ENCODE peak calls at places on chromosomes 4 and X, in five cellular contexts. One of them, this sample, is unnamed.

GRCh38 chr4:10008208-10009005 is 12.9 kb downstream of the SLC2A9 start:
- DNase-seq in A549: no peak
- DNase-seq in fibroblast of villous mesenchyme: no peak
- DNase-seq in spleen: no peak
- DNase-seq in stomach: no peak
- DNase-seq in this sample: peak; percentile 60

GRCh38 chrX:154484255-154485149 is 1.9 kb downstream of the UBL4A start:
- DNase-seq in A549: peak; percentile 33
- DNase-seq in fibroblast of villous mesenchyme: no peak
- DNase-seq in spleen: peak; percentile 61
- DNase-seq in stomach: no peak
- DNase-seq in this sample: peak; percentile 10

GRCh38 chr4:113397114-113397701 is 347.8 kb downstream of the ANK2 start:
- DNase-seq in A549: no peak
- DNase-seq in fibroblast of villous mesenchyme: peak; percentile 54
- DNase-seq in spleen: no peak
- DNase-seq in stomach: no peak
- DNase-seq in this sample: peak; percentile 78

GRCh38 chrX:43969504-43970501 is 3.4 kb downstream of the NDP start:
- DNase-seq in A549: peak; percentile 2
- DNase-seq in fibroblast of villous mesenchyme: peak; percentile 43
- DNase-seq in spleen: no peak
- DNase-seq in stomach: no peak
- DNase-seq in this sample: peak; percentile 45

GRCh38 chr4:136680271-136680670 is 852.0 kb downstream of the PCDH18 start:
- DNase-seq in A549: no peak
- DNase-seq in fibroblast of villous mesenchyme: no peak
- DNase-seq in spleen: no peak
- DNase-seq in stomach: no peak
- DNase-seq in this sample: peak; percentile 37

GRCh38 chrX:43909159-43909558 is 26.9 kb upstream of the MAOB start:
- DNase-seq in A549: no peak
- DNase-seq in fibroblast of villous mesenchyme: no peak
- DNase-seq in spleen: no peak
- DNase-seq in stomach: no peak
- DNase-seq in this sample: no peak

GRCh38 chr4:187562345-187562744 is 433.2 kb upstream of the ZFP42 start:
- DNase-seq in A549: no peak
- DNase-seq in fibroblast of villous mesenchyme: no peak
- DNase-seq in spleen: no peak
- DNase-seq in stomach: no peak
- DNase-seq in this sample: no peak

GRCh38 chrX:18010251-18010650 is 149.2 kb upstream of the RAI2 start:
- DNase-seq in A549: peak; percentile 1
- DNase-seq in fibroblast of villous mesenchyme: no peak
- DNase-seq in spleen: no peak
- DNase-seq in stomach: no peak
- DNase-seq in this sample: no peak

GRCh38 chr4:85457752-85458467 is 17.0 kb upstream of the ARHGAP24 start:
- DNase-seq in A549: no peak
- DNase-seq in fibroblast of villous mesenchyme: peak; percentile 62
- DNase-seq in spleen: no peak
- DNase-seq in stomach: no peak
- DNase-seq in this sample: no peak

GRCh38 chrX:69150294-69150960 is 14.8 kb downstream of the PJA1 start:
- DNase-seq in A549: peak; percentile 18
- DNase-seq in fibroblast of villous mesenchyme: no peak
- DNase-seq in spleen: peak; percentile 61
- DNase-seq in stomach: no peak
- DNase-seq in this sample: no peak

GRCh38 chrX:64093761-64094160 is 111.7 kb downstream of the AMER1 start:
- DNase-seq in A549: peak; percentile 0
- DNase-seq in fibroblast of villous mesenchyme: no peak
- DNase-seq in spleen: no peak
- DNase-seq in stomach: no peak
- DNase-seq in this sample: peak; percentile 16

GRCh38 chr4:82431831-82432230 is 1.4 kb downstream of the ENOPH1 start:
- DNase-seq in A549: no peak
- DNase-seq in fibroblast of villous mesenchyme: no peak
- DNase-seq in spleen: no peak
- DNase-seq in stomach: no peak
- DNase-seq in this sample: no peak

GRCh38 chr4:171812377-171813194 is 618 bp upstream of the GALNTL6 start:
- DNase-seq in A549: peak; percentile 8
- DNase-seq in fibroblast of villous mesenchyme: no peak
- DNase-seq in spleen: peak; percentile 82
- DNase-seq in stomach: no peak
- DNase-seq in this sample: no peak

GRCh38 chr4:17029432-17029831 is 131.0 kb upstream of the LDB2 start:
- DNase-seq in A549: no peak
- DNase-seq in fibroblast of villous mesenchyme: no peak
- DNase-seq in spleen: no peak
- DNase-seq in stomach: no peak
- DNase-seq in this sample: no peak

GRCh38 chrX:136849395-136849794 is 31.1 kb downstream of the RBMX start:
- DNase-seq in A549: no peak
- DNase-seq in fibroblast of villous mesenchyme: no peak
- DNase-seq in spleen: no peak
- DNase-seq in stomach: no peak
- DNase-seq in this sample: no peak

GRCh38 chr4:103410401-103410800 is 212.3 kb upstream of the CENPE start:
- DNase-seq in A549: no peak
- DNase-seq in fibroblast of villous mesenchyme: no peak
- DNase-seq in spleen: no peak
- DNase-seq in stomach: no peak
- DNase-seq in this sample: no peak

GRCh38 chr4:1447676-1448588 is 41.7 kb upstream of the NKX1-1 start:
- DNase-seq in A549: no peak
- DNase-seq in fibroblast of villous mesenchyme: no peak
- DNase-seq in spleen: no peak
- DNase-seq in stomach: peak; percentile 17
- DNase-seq in this sample: no peak

GRCh38 chr4:1725521-1725920 is 4.2 kb downstream of the TACC3 start:
- DNase-seq in A549: no peak
- DNase-seq in fibroblast of villous mesenchyme: no peak
- DNase-seq in spleen: peak; percentile 76
- DNase-seq in stomach: no peak
- DNase-seq in this sample: no peak

GRCh38 chr4:118997601-118998000 is 108.9 kb downstream of the SYNPO2 start:
- DNase-seq in A549: no peak
- DNase-seq in fibroblast of villous mesenchyme: peak; percentile 44
- DNase-seq in spleen: no peak
- DNase-seq in stomach: no peak
- DNase-seq in this sample: no peak
- H3K4me3 ChIP-seq in A549: no peak overlapping the region
- H3K4me3 ChIP-seq in fibroblast of villous mesenchyme: no peak overlapping the region
- H3K4me3 ChIP-seq in spleen: no peak overlapping the region
- H3K4me3 ChIP-seq in stomach: no peak overlapping the region
- H3K4me3 ChIP-seq in this sample: no peak overlapping the region

GRCh38 chr4:76435689-76436176 is 704 bp downstream of the SHROOM3 start:
- DNase-seq in A549: no peak
- DNase-seq in fibroblast of villous mesenchyme: no peak
- DNase-seq in spleen: no peak
- DNase-seq in stomach: no peak
- DNase-seq in this sample: no peak

GRCh38 chr4:76429636-76430035 is 5.4 kb upstream of the SHROOM3 start:
- DNase-seq in A549: no peak
- DNase-seq in fibroblast of villous mesenchyme: no peak
- DNase-seq in spleen: no peak
- DNase-seq in stomach: no peak
- DNase-seq in this sample: no peak

GRCh38 chr4:76434901-76435688 is at the start of gene SHROOM3:
- DNase-seq in A549: no peak
- DNase-seq in fibroblast of villous mesenchyme: peak; percentile 3
- DNase-seq in spleen: no peak
- DNase-seq in stomach: no peak
- DNase-seq in this sample: no peak

GRCh38 chr4:76426272-76426671 is 5.3 kb upstream of the CCDC158 start:
- DNase-seq in A549: peak; percentile 7
- DNase-seq in fibroblast of villous mesenchyme: no peak
- DNase-seq in spleen: no peak
- DNase-seq in stomach: no peak
- DNase-seq in this sample: no peak

DNA sequence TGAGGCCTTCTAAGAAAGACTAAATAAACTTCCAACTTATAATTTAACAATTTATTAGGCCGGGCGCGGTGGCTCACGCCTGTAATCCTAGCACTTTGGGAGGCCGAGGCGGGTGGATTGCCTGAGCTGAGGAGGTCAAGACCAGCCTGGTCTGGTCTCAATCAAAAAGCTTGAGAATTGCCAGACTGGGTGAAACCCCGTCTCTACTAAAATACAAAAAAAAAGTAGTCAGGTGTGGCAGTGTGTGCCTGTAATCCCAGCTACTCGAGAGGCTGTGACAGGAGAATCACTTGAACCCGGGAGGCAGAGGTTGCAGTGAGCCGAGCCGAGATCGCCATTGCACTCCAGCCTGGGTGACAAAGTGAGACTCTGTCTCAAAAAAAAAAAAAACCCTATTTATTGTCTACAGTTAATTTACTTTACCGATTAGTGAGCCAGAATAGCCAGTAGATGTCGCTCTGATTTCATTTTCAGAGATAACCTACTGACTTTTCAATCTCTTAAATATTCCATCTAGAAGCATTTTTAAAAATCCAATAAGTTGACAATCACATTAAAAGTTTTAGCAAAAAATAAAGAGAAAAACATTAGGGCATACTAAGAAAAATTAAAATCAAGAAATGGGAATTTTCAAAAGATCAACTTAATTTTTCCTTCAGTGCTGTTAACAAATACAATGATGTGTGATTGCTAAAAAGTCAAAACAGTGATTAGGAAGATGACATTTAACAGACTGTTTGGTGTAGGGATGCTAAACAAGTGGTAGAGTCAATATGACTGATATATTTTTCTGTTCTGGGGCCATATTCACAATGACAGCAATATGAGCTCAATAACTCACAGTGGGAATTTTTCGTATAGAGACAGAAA is 4.3 kb upstream of the SHROOM3 start:
- DNase-seq in A549: peak; percentile 33
- DNase-seq in fibroblast of villous mesenchyme: peak; percentile 61
- DNase-seq in spleen: no peak
- DNase-seq in stomach: no peak
- DNase-seq in this sample: peak; percentile 77
- TF ChIP-seq CTCF in A549: peak; percentile 72
- TF ChIP-seq CTCF in fibroblast of villous mesenchyme: peak; percentile 66
- TF ChIP-seq CTCF in spleen: peak; percentile 53
- TF ChIP-seq CTCF in stomach: no peak
- TF ChIP-seq CTCF in this sample: peak; percentile 57

DNA sequence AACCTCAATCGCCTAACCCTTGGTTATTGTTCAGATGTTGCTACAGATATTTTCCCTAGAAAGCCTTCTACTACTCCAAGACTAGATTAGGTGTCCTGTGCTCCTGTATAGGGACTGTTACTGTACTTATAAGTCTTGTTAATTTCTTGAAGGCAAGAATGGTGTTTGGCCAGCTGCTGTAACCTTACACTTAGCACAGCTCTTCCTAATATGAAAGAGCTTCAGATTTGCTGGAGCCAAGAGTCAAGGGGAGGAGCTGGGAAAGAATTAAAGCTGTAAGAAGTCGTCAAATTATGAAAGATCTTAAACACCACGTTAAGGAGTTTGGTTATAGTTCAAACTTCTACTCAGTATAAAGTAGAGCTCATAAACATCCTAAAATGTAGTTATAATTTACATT is 245.9 kb upstream of the TLL1 start:
- DNase-seq in A549: no peak
- DNase-seq in fibroblast of villous mesenchyme: no peak
- DNase-seq in spleen: no peak
- DNase-seq in stomach: no peak
- DNase-seq in this sample: no peak
- H3K4me3 ChIP-seq in A549: no peak overlapping the region
- H3K4me3 ChIP-seq in fibroblast of villous mesenchyme: no peak overlapping the region
- H3K4me3 ChIP-seq in spleen: peak overlapping the region; percentile 12
- H3K4me3 ChIP-seq in stomach: no peak overlapping the region
- H3K4me3 ChIP-seq in this sample: no peak overlapping the region

GRCh38 chr4:73434311-73434710 is 1.7 kb upstream of the AFP start:
- DNase-seq in A549: peak; percentile 7
- DNase-seq in fibroblast of villous mesenchyme: peak; percentile 13
- DNase-seq in spleen: no peak
- DNase-seq in stomach: no peak
- DNase-seq in this sample: peak; percentile 38
- TF ChIP-seq CTCF in A549: peak; percentile 10
- TF ChIP-seq CTCF in fibroblast of villous mesenchyme: peak; percentile 65
- TF ChIP-seq CTCF in spleen: peak; percentile 39
- TF ChIP-seq CTCF in stomach: no peak
- TF ChIP-seq CTCF in this sample: peak; percentile 59

GRCh38 chr4:87971866-87972265 is 3.6 kb upstream of the SPP1 start:
- DNase-seq in A549: no peak
- DNase-seq in fibroblast of villous mesenchyme: no peak
- DNase-seq in spleen: no peak
- DNase-seq in stomach: no peak
- DNase-seq in this sample: no peak

GRCh38 chr4:87975466-87975865 is at the start of gene SPP1:
- DNase-seq in A549: peak; percentile 76
- DNase-seq in fibroblast of villous mesenchyme: no peak
- DNase-seq in spleen: peak; percentile 50
- DNase-seq in stomach: no peak
- DNase-seq in this sample: no peak

GRCh38 chr4:87977521-87978278 is 2.2 kb downstream of the SPP1 start:
- DNase-seq in A549: no peak
- DNase-seq in fibroblast of villous mesenchyme: no peak
- DNase-seq in spleen: no peak
- DNase-seq in stomach: no peak
- DNase-seq in this sample: no peak

GRCh38 chr4:87973283-87974169 is 2.0 kb upstream of the SPP1 start:
- DNase-seq in A549: peak; percentile 70
- DNase-seq in fibroblast of villous mesenchyme: peak; percentile 88
- DNase-seq in spleen: peak; percentile 66
- DNase-seq in stomach: peak; percentile 45
- DNase-seq in this sample: peak; percentile 65

DNA sequence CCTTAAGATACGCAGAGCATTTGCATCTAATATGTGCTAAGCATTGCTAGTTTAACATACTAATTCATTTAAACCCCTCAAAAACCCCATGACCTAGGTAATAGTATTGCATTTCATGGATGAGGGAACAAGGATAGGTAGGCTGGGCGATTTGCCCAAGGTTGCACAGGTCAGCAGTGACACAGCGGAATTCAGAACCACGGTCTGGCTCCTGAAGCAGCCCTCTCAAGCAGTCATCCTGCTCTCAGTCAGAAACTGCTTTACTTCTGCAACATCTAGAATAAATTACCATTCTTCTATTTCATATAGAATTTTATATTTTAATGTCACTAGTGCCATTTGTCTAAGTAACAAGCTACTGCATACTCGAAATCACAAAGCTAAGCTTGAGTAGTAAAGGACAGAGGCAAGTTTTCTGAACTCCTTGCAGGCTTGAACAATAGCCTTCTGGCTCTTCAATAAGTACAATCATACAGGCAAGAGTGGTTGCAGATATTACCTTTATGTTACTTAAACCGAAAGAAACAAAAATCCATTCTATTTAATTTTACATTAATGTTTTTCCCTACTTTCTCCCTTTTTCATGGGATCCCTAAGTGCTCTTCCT is 555 bp upstream of the SPP1 start:
- DNase-seq in A549: peak; percentile 65
- DNase-seq in fibroblast of villous mesenchyme: no peak
- DNase-seq in spleen: peak; percentile 51
- DNase-seq in stomach: no peak
- DNase-seq in this sample: no peak
- H3K4me3 ChIP-seq in A549: peak overlapping the region; percentile 45
- H3K4me3 ChIP-seq in fibroblast of villous mesenchyme: no peak overlapping the region
- H3K4me3 ChIP-seq in spleen: no peak overlapping the region
- H3K4me3 ChIP-seq in stomach: no peak overlapping the region
- H3K4me3 ChIP-seq in this sample: no peak overlapping the region

This sample was measured in cardiac fibroblast.